ENCODE peak calls at places on chromosome 7, in four cellular contexts. Z is SK-N-SH, H is K562, J is Panc1. A is an unnamed sample. For H3K27me3, the result is how much of the 10 kb centered on the place peaks cover.

GRCh38 chr7:139721844-139722243 is 56.0 kb downstream of the HIPK2 start:
- DNase-seq in J (no peak), Z (no peak), H (no peak), A (no peak)

GRCh38 chr7:137880432-137880831 is 33.7 kb upstream of the DGKI start:
- DNase-seq in H (no peak), J (no peak), Z (no peak), A (no peak)

GRCh38 chr7:106721816-106722785 is 61.1 kb upstream of the CCDC71L start:
- DNase-seq in J (no peak), H (no peak), Z (no peak), A (no peak)

GRCh38 chr7:151060416-151061234 is 1.2 kb downstream of the SLC4A2 start:
- DNase-seq in J (no peak), H (no peak), Z (peak), A (no peak)

GRCh38 chr7:48426331-48426965 is 255.2 kb downstream of the ABCA13 start:
- DNase-seq in H (no peak), J (no peak), Z (no peak), A (no peak)

GRCh38 chr7:112573302-112574039 is 92.7 kb downstream of the LSMEM1 start:
- DNase-seq in H (peak), Z (no peak), J (no peak), A (no peak)

GRCh38 chr7:48962821-48963505 is 38.6 kb downstream of the CDC14C start:
- DNase-seq in Z (no peak), H (no peak), J (no peak), A (no peak)

GRCh38 chr7:17463511-17464085 is 165.1 kb downstream of the AHR start:
- DNase-seq in H (no peak), Z (no peak), J (no peak), A (no peak)

GRCh38 chr7:82805527-82805960 is 357.1 kb downstream of the PCLO start:
- DNase-seq in H (no peak), J (peak), Z (peak), A (no peak)

GRCh38 chr7:80379034-80379433 is 132.8 kb downstream of the GNAT3 start:
- DNase-seq in H (no peak), Z (no peak), J (no peak), A (no peak)

GRCh38 chr7:106844286-106844997 is 20.6 kb upstream of the PIK3CG start:
- DNase-seq in J (no peak), Z (no peak), H (no peak), A (no peak)

GRCh38 chr7:66679633-66679980 is 50.9 kb downstream of the KCTD7 start:
- DNase-seq in Z (no peak), J (no peak), H (no peak), A (no peak)

GRCh38 chr7:20835111-20835750 is 48.5 kb upstream of the SP8 start:
- DNase-seq in J (no peak), H (peak), Z (no peak), A (no peak)
- TF ChIP-seq POLR2AphosphoS5 in J (no peak), H (no peak), Z (no peak), A (no peak)

GRCh38 chr7:133486-133885 is 58.9 kb upstream of the FAM20C start:
- DNase-seq in Z (no peak), J (no peak), H (no peak), A (no peak)

GRCh38 chr7:134541-134940 is 57.8 kb upstream of the FAM20C start:
- DNase-seq in Z (no peak), J (no peak), H (no peak), A (peak)

GRCh38 chr7:132899-133298 is 59.5 kb upstream of the FAM20C start:
- DNase-seq in Z (no peak), H (no peak), J (no peak), A (no peak)

GRCh38 chr7:135254-135653 is 57.1 kb upstream of the FAM20C start:
- DNase-seq in Z (no peak), H (no peak), J (no peak), A (no peak)

DNA sequence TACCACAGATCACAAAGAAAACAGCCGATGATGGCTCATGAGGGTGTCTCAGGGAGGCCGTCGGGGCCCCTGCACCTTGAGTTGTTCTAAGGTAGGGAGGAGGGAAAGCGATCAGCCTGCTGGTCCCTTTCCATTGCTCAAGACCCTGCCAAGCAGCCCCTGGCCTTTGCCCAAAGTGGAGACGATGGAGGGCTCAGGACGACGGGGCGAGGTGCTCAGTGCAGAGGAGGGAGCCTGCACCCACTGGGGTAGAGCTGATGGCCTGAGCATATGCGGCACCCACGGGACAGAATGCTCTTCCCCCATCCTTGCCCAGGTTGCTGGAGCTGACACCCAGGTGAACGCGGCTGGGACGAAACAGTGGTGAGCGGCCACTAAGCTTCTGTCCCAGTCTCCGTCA is 58.3 kb upstream of the FAM20C start:
- DNase-seq in H (no peak), J (no peak), Z (no peak), A (no peak)
- H3K27me3 ChIP-seq in H (half or more), J (under half), Z (under half), A (under half)

DNA sequence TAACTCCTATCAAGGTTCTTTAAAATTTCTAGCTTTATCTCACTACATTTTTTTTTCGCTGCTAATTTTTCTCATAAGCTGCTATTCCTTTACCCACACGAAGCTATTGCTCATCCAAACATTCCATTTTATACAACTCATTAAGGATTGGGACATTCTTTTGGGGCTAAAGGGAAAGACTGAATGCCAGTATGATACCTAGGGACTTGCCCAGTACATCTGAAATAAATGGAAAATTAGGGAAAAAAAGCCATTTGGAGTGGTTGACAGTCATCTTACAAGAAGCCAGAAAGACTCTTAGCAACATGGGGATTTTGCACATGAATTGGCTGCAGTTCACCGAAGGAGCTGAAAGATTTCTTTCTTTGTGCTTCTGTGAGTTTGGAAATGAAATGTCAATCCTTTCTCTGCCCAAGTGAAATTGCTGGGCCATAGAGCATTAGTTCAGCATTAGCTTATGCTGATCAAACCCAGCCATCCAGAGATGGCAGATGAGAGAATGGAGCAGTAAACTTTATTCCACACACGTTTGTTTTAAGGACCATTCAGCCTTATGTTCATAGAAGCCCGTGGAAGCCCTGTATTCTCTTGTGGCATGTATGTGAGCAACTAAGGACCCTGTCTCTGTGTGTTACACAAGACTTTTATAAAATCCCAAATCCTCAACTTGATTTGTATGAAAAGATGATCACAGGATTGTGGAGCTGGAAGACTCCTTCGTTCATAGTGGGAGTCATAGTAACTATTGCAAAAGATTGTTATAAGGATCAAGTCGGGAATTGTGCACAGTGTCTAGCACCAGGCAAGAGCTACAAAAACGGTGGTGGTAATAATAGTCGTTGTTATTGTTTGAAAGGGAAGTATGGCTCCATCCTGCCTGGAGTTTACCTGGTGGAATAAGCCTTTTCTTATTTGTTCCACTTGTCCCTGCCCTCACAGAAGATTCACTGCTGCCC is 43.1 kb upstream of the MTURN start:
- DNase-seq in Z (no peak), H (no peak), J (no peak), A (no peak)
- TF ChIP-seq POLR2AphosphoS5 in Z (no peak), H (no peak), J (no peak), A (no peak)

DNA sequence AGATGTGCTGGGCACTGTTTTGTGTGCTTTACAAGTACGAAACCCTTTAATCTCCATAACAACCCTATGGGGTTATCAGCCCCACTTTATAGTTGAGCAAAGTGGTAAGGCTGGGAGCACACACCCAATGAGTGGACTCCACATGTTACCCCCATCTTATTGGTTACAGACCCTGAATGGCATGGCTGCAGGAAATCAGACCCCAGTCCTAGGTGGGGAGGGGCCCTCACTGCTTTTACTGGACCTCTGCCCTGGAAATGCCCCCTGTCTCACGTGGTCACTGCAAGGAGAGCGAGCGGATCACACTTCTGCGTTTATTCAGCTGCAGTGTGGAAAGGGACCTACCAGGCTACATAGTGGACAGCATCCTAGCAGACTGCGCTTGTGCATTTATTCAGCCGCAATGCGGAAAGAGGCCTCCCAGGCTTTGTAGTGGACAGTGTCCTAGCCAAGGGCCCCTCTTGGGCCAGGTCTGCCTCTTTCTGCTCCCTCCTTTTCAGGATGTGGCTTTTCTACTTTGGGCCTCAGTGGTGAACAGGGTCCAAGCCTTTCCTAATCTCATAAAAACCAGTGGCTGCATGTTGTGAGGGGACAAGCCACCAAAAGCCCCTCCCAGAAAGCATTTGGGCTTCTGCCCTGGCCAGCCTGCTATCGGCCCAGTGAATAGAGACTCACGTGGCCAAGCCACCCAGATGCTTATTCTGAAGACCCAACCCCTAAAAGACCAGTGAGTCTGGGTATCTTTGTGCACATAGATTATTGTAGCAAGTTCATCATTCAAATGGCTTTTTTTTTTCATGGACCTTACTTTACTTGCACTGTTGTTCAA is 405.7 kb upstream of the RNF32 start:
- DNase-seq in Z (no peak), H (no peak), J (no peak), A (no peak)
- H3K27me3 ChIP-seq in Z (half or more), H (half or more), J (under half), A (under half)

DNA sequence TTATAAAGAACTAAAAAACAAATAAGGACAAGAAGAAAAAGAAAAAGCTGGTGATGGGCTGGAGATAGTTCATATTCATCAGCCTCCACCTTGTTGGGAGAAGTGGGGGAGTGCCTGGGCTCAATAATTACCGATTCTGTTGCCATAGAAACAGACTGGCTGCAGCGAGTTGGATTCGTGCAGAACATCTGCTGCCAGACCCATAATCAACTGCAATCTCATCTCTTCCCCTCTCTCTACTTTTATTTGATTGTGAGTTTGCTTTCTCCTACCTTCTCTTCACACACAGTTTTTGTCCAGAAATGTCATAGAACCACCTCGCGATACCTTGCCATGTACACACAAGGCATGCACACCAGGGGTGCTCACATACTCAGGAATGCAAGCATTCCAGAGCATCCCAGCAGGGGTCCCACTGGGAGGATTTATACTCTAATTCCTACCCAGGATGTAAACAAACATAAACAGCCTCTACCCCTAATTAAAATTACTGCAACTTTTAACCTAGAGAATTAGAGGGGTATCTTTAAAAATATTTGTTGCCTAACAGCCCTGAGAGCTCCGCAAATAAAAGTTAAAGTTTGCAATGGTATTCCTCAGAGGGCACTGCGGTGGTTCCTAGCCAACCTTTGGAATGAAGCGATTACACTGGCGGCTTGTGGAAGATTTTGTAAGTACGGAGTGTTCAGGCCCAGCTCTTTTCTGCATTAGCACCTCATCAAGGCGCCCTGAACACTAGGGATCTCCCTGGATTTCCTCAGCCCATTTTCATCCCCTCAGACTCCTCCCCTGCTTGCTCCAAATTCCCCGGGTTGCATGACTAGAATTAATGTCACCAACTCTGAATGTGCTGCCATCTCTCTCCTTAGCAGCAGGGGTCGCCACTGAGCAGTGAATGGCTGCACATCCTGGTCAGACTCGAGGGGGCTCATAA is 262.4 kb upstream of the AOAH start:
- DNase-seq in J (peak), H (peak), Z (peak), A (no peak)
- TF ChIP-seq POLR2AphosphoS5 in J (no peak), H (no peak), Z (no peak), A (no peak)

GRCh38 chr7:97017197-97018125 is 7.2 kb downstream of the DLX5 start:
- DNase-seq in Z (no peak), J (no peak), H (no peak), A (peak)
- H3K27me3 ChIP-seq in Z (under half), J (under half), H (half or more), A (under half)

GRCh38 chr7:28408105-28408973 is 4.0 kb upstream of the CREB5 start:
- DNase-seq in J (no peak), H (no peak), Z (peak), A (peak)

GRCh38 chr7:28409716-28410627 is 2.3 kb upstream of the CREB5 start:
- DNase-seq in J (no peak), H (no peak), Z (peak), A (no peak)

GRCh38 chr7:28410628-28411578 is 1.4 kb upstream of the CREB5 start:
- DNase-seq in Z (peak), J (no peak), H (no peak), A (no peak)

GRCh38 chr7:28407643-28408042 is 4.7 kb upstream of the CREB5 start:
- DNase-seq in H (no peak), J (no peak), Z (peak), A (no peak)

GRCh38 chr7:28408974-28409715 is 3.2 kb upstream of the CREB5 start:
- DNase-seq in H (peak), J (peak), Z (peak), A (peak)
- TF ChIP-seq POLR2AphosphoS5 in H (no peak), J (no peak), Z (no peak), A (peak)

GRCh38 chr7:37247881-37248280 is 200.8 kb downstream of the ELMO1 start:
- DNase-seq in H (no peak), J (no peak), Z (no peak), A (no peak)
- H3K27me3 ChIP-seq in H (under half), J (under half), Z (under half), A (under half)